ENCODE peak calls at places on chromosomes 2 and 18, in seven cellular contexts. L is A549; P is lower lobe of right lung; W is ascending aorta; E is upper lobe of right lung; V is CD8-positive, alpha-beta T cell; J is left ventricle myocardium inferior. X is an unnamed sample.

GRCh38 chr2:183665403-183665802 is 541.2 kb downstream of the NUP35 start:
- DNase-seq in L (no peak), P (no peak), W (no peak), E (no peak), V (no peak), J (no peak), X (no peak)

GRCh38 chr2:30492619-30493018 is 45.6 kb downstream of the LCLAT1 start:
- DNase-seq in L (no peak), P (no peak), W (no peak), E (no peak), V (no peak), J (no peak), X (no peak)

GRCh38 chr2:127083819-127084503 is 23.0 kb downstream of the BIN1 start:
- DNase-seq in L (no peak), P (peak; percentile 87), W (no peak), E (peak; percentile 88), V (no peak), J (peak; percentile 74), X (no peak)

GRCh38 chr2:145563752-145564615 is 1044.1 kb upstream of the ZEB2 start:
- DNase-seq in L (no peak), P (no peak), W (no peak), E (no peak), V (no peak), J (no peak), X (no peak)

GRCh38 chr18:79526468-79527460 is 131.0 kb downstream of the NFATC1 start:
- DNase-seq in L (no peak), P (peak; percentile 65), W (no peak), E (peak; percentile 75), V (no peak), J (no peak), X (no peak)

GRCh38 chr2:148660999-148661398 is 16.4 kb downstream of the EPC2 start:
- DNase-seq in L (no peak), P (no peak), W (no peak), E (no peak), V (no peak), J (no peak), X (no peak)

GRCh38 chr2:120586507-120587283 is 149.0 kb upstream of the GLI2 start:
- DNase-seq in L (no peak), P (peak; percentile 60), W (no peak), E (peak; percentile 72), V (no peak), J (no peak), X (no peak)

GRCh38 chr2:171878481-171878993 is 15.5 kb downstream of the SLC25A12 start:
- DNase-seq in L (no peak), P (no peak), W (no peak), E (no peak), V (no peak), J (no peak), X (no peak)

GRCh38 chr2:160402498-160402897 is 91.1 kb downstream of the RBMS1 start:
- DNase-seq in L (no peak), P (no peak), W (no peak), E (no peak), V (no peak), J (no peak), X (no peak)

GRCh38 chr18:12345491-12346239 is 31.4 kb downstream of the AFG3L2 start:
- DNase-seq in L (no peak), P (no peak), W (no peak), E (no peak), V (no peak), J (no peak), X (no peak)

GRCh38 chr18:8254664-8255063 is 354.6 kb upstream of the RAB12 start:
- DNase-seq in L (no peak), P (no peak), W (no peak), E (no peak), V (no peak), J (no peak), X (no peak)

GRCh38 chr2:184646177-184646576 is 47.8 kb downstream of the ZNF804A start:
- DNase-seq in L (no peak), P (no peak), W (no peak), E (no peak), V (no peak), J (no peak), X (no peak)

GRCh38 chr18:27061488-27062095 is 123.5 kb downstream of the CHST9 start:
- DNase-seq in L (no peak), P (no peak), W (no peak), E (no peak), V (no peak), J (no peak), X (no peak)

GRCh38 chr2:149027602-149028250 is 10.8 kb upstream of the LYPD6B start:
- DNase-seq in L (no peak), P (no peak), W (no peak), E (no peak), V (no peak), J (no peak), X (no peak)

GRCh38 chr18:987325-988186 is 82.9 kb downstream of the ADCYAP1 start:
- DNase-seq in L (no peak), P (no peak), W (no peak), E (no peak), V (no peak), J (no peak), X (no peak)

GRCh38 chr2:73085691-73086090 is 14.2 kb upstream of the SFXN5 start:
- DNase-seq in L (peak; percentile 87), P (peak; percentile 91), W (peak; percentile 44), E (peak; percentile 91), V (peak; percentile 75), J (peak; percentile 84), X (peak; percentile 47)

GRCh38 chr2:86790828-86791561 is at the start of gene CD8A:
- DNase-seq in L (no peak), P (no peak), W (no peak), E (no peak), V (peak; percentile 68), J (no peak), X (no peak)

GRCh38 chr18:79737426-79737825 is 57.8 kb downstream of the CTDP1 start:
- DNase-seq in L (no peak), P (no peak), W (no peak), E (peak; percentile 35), V (no peak), J (peak; percentile 7), X (no peak)

GRCh38 chr2:173590278-173590811 is 235.7 kb downstream of the CDCA7 start:
- DNase-seq in L (peak; percentile 38), P (peak; percentile 61), W (no peak), E (peak; percentile 70), V (no peak), J (peak; percentile 67), X (peak; percentile 88)

GRCh38 chr18:69233465-69234054 is 167.1 kb upstream of the DOK6 start:
- DNase-seq in L (no peak), P (no peak), W (no peak), E (no peak), V (no peak), J (no peak), X (no peak)

GRCh38 chr18:36411745-36412168 is 114.2 kb downstream of the FHOD3 start:
- DNase-seq in L (no peak), P (no peak), W (no peak), E (no peak), V (no peak), J (no peak), X (no peak)

GRCh38 chr2:238644095-238645081 is 203.5 kb upstream of the TWIST2 start:
- DNase-seq in L (peak; percentile 78), P (no peak), W (no peak), E (no peak), V (no peak), J (no peak), X (peak; percentile 91)

GRCh38 chr2:68744517-68744916 is 9.9 kb downstream of the ARHGAP25 start:
- DNase-seq in L (no peak), P (no peak), W (no peak), E (no peak), V (no peak), J (no peak), X (no peak)
- TF ChIP-seq CTCF in L (no peak), P (no peak), W (no peak), E (peak; percentile 6), V (no peak), J (no peak), X (no peak)

GRCh38 chr2:47062721-47063120 is 92.4 kb downstream of the STPG4 start:
- DNase-seq in L (no peak), P (no peak), W (no peak), E (no peak), V (no peak), J (no peak), X (no peak)
- H3K4me1 ChIP-seq in L (peaks cover 36% of the 10 kb centered on the region), P (peaks cover 66% of the 10 kb centered on the region), W (peaks cover 12% of the 10 kb centered on the region), E (peaks cover 60% of the 10 kb centered on the region), V (no peaks in the 10 kb centered on the region), J (peaks cover 86% of the 10 kb centered on the region), X (peaks cover 16% of the 10 kb centered on the region)

GRCh38 chr2:176123483-176123843 is 944 bp downstream of the HOXD9 start:
- DNase-seq in L (no peak), P (no peak), W (no peak), E (no peak), V (no peak), J (no peak), X (no peak)

GRCh38 chr2:176121377-176122111 is 975 bp upstream of the HOXD9 start:
- DNase-seq in L (no peak), P (no peak), W (no peak), E (no peak), V (no peak), J (no peak), X (no peak)

GRCh38 chr2:176122633-176123482 is at the start of gene HOXD9:
- DNase-seq in L (no peak), P (no peak), W (no peak), E (no peak), V (no peak), J (no peak), X (no peak)

GRCh38 chr2:176120369-176121307 is 1.9 kb upstream of the HOXD9 start:
- DNase-seq in L (no peak), P (no peak), W (no peak), E (no peak), V (no peak), J (no peak), X (no peak)

GRCh38 chr2:176122266-176122632 is 270 bp upstream of the HOXD9 start:
- DNase-seq in L (no peak), P (no peak), W (no peak), E (no peak), V (no peak), J (no peak), X (no peak)
- H3K27ac ChIP-seq in L (no peak overlapping the region), P (no peak overlapping the region), W (no peak overlapping the region), E (no peak overlapping the region), V (no peak overlapping the region), J (no peak overlapping the region), X (no peak overlapping the region)

GRCh38 chr2:16506366-16506765 is 159.3 kb downstream of the CYRIA start:
- DNase-seq in L (no peak), P (no peak), W (no peak), E (no peak), V (no peak), J (peak; percentile 20), X (no peak)

GRCh38 chr2:16509042-16509441 is 156.6 kb downstream of the CYRIA start:
- DNase-seq in L (no peak), P (no peak), W (no peak), E (no peak), V (no peak), J (no peak), X (no peak)

GRCh38 chr2:16511041-16511440 is 154.6 kb downstream of the CYRIA start:
- DNase-seq in L (no peak), P (no peak), W (no peak), E (no peak), V (no peak), J (no peak), X (no peak)

GRCh38 chr2:16507655-16508054 is 158.0 kb downstream of the CYRIA start:
- DNase-seq in L (no peak), P (no peak), W (no peak), E (no peak), V (no peak), J (no peak), X (no peak)

GRCh38 chr2:16508061-16508851 is 157.4 kb downstream of the CYRIA start:
- DNase-seq in L (peak; percentile 57), P (peak; percentile 57), W (no peak), E (peak; percentile 73), V (no peak), J (peak; percentile 26), X (no peak)
- TF ChIP-seq CTCF in L (peak; percentile 85), P (peak; percentile 63), W (peak; percentile 52), E (peak; percentile 64), V (no peak), J (peak; percentile 79), X (peak; percentile 88)

X was measured in Panc1.